ENCODE peak calls at places on chromosomes 3 and 15, in six cellular contexts. One of them, this sample, is unnamed.

GRCh38 chr15:61099030-61099800 is 129.9 kb downstream of the RORA start:
- DNase-seq in endothelial cell of umbilical vein: no peak
- DNase-seq in A549: no peak
- DNase-seq in HepG2: no peak
- DNase-seq in K562: no peak
- DNase-seq in GM12878: no peak
- DNase-seq in this sample: no peak

GRCh38 chr15:80242132-80242769 is 9.8 kb downstream of the CTXND1 start:
- DNase-seq in K562: peak; percentile 64
- DNase-seq in A549: peak; percentile 45
- DNase-seq in GM12878: no peak
- DNase-seq in HepG2: peak; percentile 50
- DNase-seq in endothelial cell of umbilical vein: peak; percentile 11
- DNase-seq in this sample: peak; percentile 65

GRCh38 chr3:8964436-8965370 is 1.4 kb upstream of the RAD18 start:
- DNase-seq in GM12878: no peak
- DNase-seq in K562: no peak
- DNase-seq in HepG2: peak; percentile 83
- DNase-seq in endothelial cell of umbilical vein: peak; percentile 51
- DNase-seq in A549: peak; percentile 47
- DNase-seq in this sample: no peak

GRCh38 chr3:127373701-127374625 is 86.1 kb upstream of the PRR20G start:
- DNase-seq in GM12878: no peak
- DNase-seq in K562: peak; percentile 54
- DNase-seq in endothelial cell of umbilical vein: no peak
- DNase-seq in HepG2: no peak
- DNase-seq in A549: peak; percentile 3
- DNase-seq in this sample: peak; percentile 32

GRCh38 chr15:41827290-41827879 is 507 bp upstream of the JMJD7 start:
- DNase-seq in K562: peak; percentile 35
- DNase-seq in A549: no peak
- DNase-seq in GM12878: no peak
- DNase-seq in endothelial cell of umbilical vein: peak; percentile 9
- DNase-seq in HepG2: no peak
- DNase-seq in this sample: no peak

GRCh38 chr3:107630779-107631178 is 108.0 kb downstream of the BBX start:
- DNase-seq in endothelial cell of umbilical vein: no peak
- DNase-seq in K562: no peak
- DNase-seq in GM12878: no peak
- DNase-seq in A549: no peak
- DNase-seq in HepG2: no peak
- DNase-seq in this sample: peak; percentile 37

GRCh38 chr3:61807865-61808276 is 246.5 kb downstream of the PTPRG start:
- DNase-seq in HepG2: peak; percentile 39
- DNase-seq in endothelial cell of umbilical vein: no peak
- DNase-seq in GM12878: no peak
- DNase-seq in K562: no peak
- DNase-seq in A549: no peak
- DNase-seq in this sample: no peak

GRCh38 chr3:179713643-179714090 is 60.8 kb downstream of the USP13 start:
- DNase-seq in A549: no peak
- DNase-seq in GM12878: no peak
- DNase-seq in HepG2: no peak
- DNase-seq in K562: no peak
- DNase-seq in endothelial cell of umbilical vein: no peak
- DNase-seq in this sample: no peak

GRCh38 chr3:10389341-10389740 is 68.4 kb upstream of the SEC13 start:
- DNase-seq in HepG2: no peak
- DNase-seq in A549: no peak
- DNase-seq in K562: no peak
- DNase-seq in endothelial cell of umbilical vein: no peak
- DNase-seq in GM12878: no peak
- DNase-seq in this sample: peak; percentile 16

GRCh38 chr3:79517766-79518413 is 249.9 kb downstream of the ROBO1 start:
- DNase-seq in HepG2: peak; percentile 24
- DNase-seq in GM12878: no peak
- DNase-seq in K562: no peak
- DNase-seq in A549: no peak
- DNase-seq in endothelial cell of umbilical vein: peak; percentile 57
- DNase-seq in this sample: peak; percentile 22

GRCh38 chr15:90188914-90189748 is 12.0 kb upstream of the SEMA4B start:
- DNase-seq in A549: no peak
- DNase-seq in endothelial cell of umbilical vein: no peak
- DNase-seq in GM12878: no peak
- DNase-seq in HepG2: no peak
- DNase-seq in K562: no peak
- DNase-seq in this sample: peak; percentile 83

GRCh38 chr15:101664303-101664913 is 12.2 kb upstream of the TM2D3 start:
- DNase-seq in A549: peak; percentile 54
- DNase-seq in K562: peak; percentile 28
- DNase-seq in endothelial cell of umbilical vein: no peak
- DNase-seq in GM12878: no peak
- DNase-seq in HepG2: peak; percentile 13
- DNase-seq in this sample: peak; percentile 18

GRCh38 chr3:196518999-196519737 is 4.0 kb upstream of the SMCO1 start:
- DNase-seq in endothelial cell of umbilical vein: peak; percentile 62
- DNase-seq in A549: no peak
- DNase-seq in HepG2: peak; percentile 82
- DNase-seq in K562: peak; percentile 78
- DNase-seq in GM12878: no peak
- DNase-seq in this sample: peak; percentile 76

GRCh38 chr3:64523324-64523723 is 164.5 kb downstream of the ADAMTS9 start:
- DNase-seq in endothelial cell of umbilical vein: no peak
- DNase-seq in HepG2: no peak
- DNase-seq in A549: no peak
- DNase-seq in K562: no peak
- DNase-seq in GM12878: no peak
- DNase-seq in this sample: no peak

GRCh38 chr3:73568371-73568862 is 56.3 kb downstream of the PDZRN3 start:
- DNase-seq in A549: no peak
- DNase-seq in HepG2: no peak
- DNase-seq in endothelial cell of umbilical vein: no peak
- DNase-seq in K562: no peak
- DNase-seq in GM12878: no peak
- DNase-seq in this sample: no peak

GRCh38 chr15:58797505-58797904 is 26.4 kb downstream of the MINDY2 start:
- DNase-seq in A549: no peak
- DNase-seq in HepG2: no peak
- DNase-seq in endothelial cell of umbilical vein: no peak
- DNase-seq in K562: no peak
- DNase-seq in GM12878: no peak
- DNase-seq in this sample: no peak

GRCh38 chr15:82992436-82992835 is 6.4 kb downstream of the RAMAC start:
- DNase-seq in K562: no peak
- DNase-seq in HepG2: no peak
- DNase-seq in A549: no peak
- DNase-seq in GM12878: no peak
- DNase-seq in endothelial cell of umbilical vein: no peak
- DNase-seq in this sample: no peak

GRCh38 chr3:49358217-49358883 is at the start of gene GPX1:
- DNase-seq in A549: peak; percentile 77
- DNase-seq in HepG2: peak; percentile 92
- DNase-seq in K562: no peak
- DNase-seq in endothelial cell of umbilical vein: peak; percentile 94
- DNase-seq in GM12878: peak; percentile 70
- DNase-seq in this sample: peak; percentile 98

GRCh38 chr15:90049030-90049429 is 47.9 kb downstream of the ZNF710 start:
- DNase-seq in A549: no peak
- DNase-seq in HepG2: no peak
- DNase-seq in K562: no peak
- DNase-seq in GM12878: no peak
- DNase-seq in endothelial cell of umbilical vein: no peak
- DNase-seq in this sample: no peak

GRCh38 chr3:196186661-196187573 is 24.3 kb downstream of the ZDHHC19 start:
- DNase-seq in GM12878: peak; percentile 64
- DNase-seq in HepG2: no peak
- DNase-seq in A549: no peak
- DNase-seq in K562: no peak
- DNase-seq in endothelial cell of umbilical vein: no peak
- DNase-seq in this sample: no peak

GRCh38 chr15:78810003-78810376 is 1.3 kb downstream of the ADAMTS7 start:
- DNase-seq in endothelial cell of umbilical vein: no peak
- DNase-seq in GM12878: no peak
- DNase-seq in A549: no peak
- DNase-seq in K562: no peak
- DNase-seq in HepG2: no peak
- DNase-seq in this sample: no peak
- H3K4me3 ChIP-seq in endothelial cell of umbilical vein: peak overlapping the region; percentile 72
- H3K4me3 ChIP-seq in GM12878: no peak overlapping the region
- H3K4me3 ChIP-seq in A549: peak overlapping the region; percentile 74
- H3K4me3 ChIP-seq in K562: no peak overlapping the region
- H3K4me3 ChIP-seq in HepG2: peak overlapping the region; percentile 63
- H3K4me3 ChIP-seq in this sample: no peak overlapping the region

GRCh38 chr15:50968353-50968752 is 59.9 kb downstream of the AP4E1 start:
- DNase-seq in GM12878: no peak
- DNase-seq in endothelial cell of umbilical vein: no peak
- DNase-seq in A549: no peak
- DNase-seq in HepG2: no peak
- DNase-seq in K562: no peak
- DNase-seq in this sample: no peak
- TF ChIP-seq MYC in GM12878: no peak
- TF ChIP-seq MYC in endothelial cell of umbilical vein: no peak
- TF ChIP-seq MYC in A549: no peak
- TF ChIP-seq MYC in HepG2: no peak
- TF ChIP-seq MYC in K562: no peak
- TF ChIP-seq MYC in this sample: no peak

GRCh38 chr3:184336484-184337230 is 743 bp upstream of the FAM131A start:
- DNase-seq in K562: no peak
- DNase-seq in GM12878: no peak
- DNase-seq in A549: no peak
- DNase-seq in endothelial cell of umbilical vein: peak; percentile 66
- DNase-seq in HepG2: peak; percentile 62
- DNase-seq in this sample: no peak
- TF ChIP-seq POLR2A in K562: no peak
- TF ChIP-seq POLR2A in GM12878: no peak
- TF ChIP-seq POLR2A in A549: no peak
- TF ChIP-seq POLR2A in endothelial cell of umbilical vein: peak; percentile 46
- TF ChIP-seq POLR2A in HepG2: no peak
- TF ChIP-seq POLR2A in this sample: no peak

DNA sequence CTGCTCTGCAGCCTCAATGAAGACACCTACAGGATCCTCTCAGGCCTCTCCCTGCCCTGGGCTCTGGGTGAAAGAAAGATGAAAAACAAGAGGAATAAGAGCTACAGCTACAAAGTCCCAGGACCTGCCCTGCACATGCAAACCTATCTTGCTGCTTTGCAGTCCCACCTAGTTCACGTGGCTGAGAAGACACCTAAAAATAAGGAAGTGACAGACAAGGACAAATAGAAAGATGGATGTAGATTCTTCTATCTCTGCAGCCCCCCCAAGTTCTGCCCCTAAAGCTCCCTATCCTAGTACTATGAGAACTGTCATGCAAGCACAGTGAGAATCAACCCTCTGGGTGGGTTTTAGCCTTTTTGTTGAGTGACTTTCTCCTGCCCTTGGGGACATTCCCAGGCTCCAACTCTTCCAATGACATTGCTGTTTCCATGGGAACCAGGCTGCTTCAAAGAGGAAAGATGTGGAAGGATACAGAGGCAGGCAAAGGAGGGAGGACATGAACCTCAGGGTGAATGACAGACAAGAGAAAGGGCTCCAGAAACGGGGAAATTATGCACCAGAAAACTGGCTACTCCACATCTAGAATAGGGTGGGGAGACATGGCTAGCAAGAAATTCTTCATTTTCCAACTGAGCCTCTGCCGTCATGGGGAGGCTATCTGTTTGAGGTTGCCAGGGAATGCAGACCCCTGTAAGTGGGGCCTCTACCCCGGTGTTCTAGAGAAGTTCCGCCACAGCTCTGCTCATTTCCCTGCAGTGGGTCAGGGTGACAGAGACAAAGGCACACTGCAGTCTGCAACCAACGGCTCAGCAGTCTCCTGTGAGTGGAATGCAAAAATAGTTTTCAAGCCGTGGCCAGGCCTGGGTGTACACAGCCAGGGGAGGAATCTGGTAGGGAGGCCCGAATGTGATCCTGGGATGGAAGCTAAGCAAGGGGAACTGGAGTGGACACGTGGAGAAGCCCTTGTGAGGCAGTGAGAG is 5.2 kb downstream of the CSPG5 start:
- DNase-seq in A549: no peak
- DNase-seq in K562: no peak
- DNase-seq in GM12878: no peak
- DNase-seq in endothelial cell of umbilical vein: no peak
- DNase-seq in HepG2: no peak
- DNase-seq in this sample: no peak
- H3K4me3 ChIP-seq in A549: no peak overlapping the region
- H3K4me3 ChIP-seq in K562: no peak overlapping the region
- H3K4me3 ChIP-seq in GM12878: no peak overlapping the region
- H3K4me3 ChIP-seq in endothelial cell of umbilical vein: no peak overlapping the region
- H3K4me3 ChIP-seq in HepG2: no peak overlapping the region
- H3K4me3 ChIP-seq in this sample: no peak overlapping the region

DNA sequence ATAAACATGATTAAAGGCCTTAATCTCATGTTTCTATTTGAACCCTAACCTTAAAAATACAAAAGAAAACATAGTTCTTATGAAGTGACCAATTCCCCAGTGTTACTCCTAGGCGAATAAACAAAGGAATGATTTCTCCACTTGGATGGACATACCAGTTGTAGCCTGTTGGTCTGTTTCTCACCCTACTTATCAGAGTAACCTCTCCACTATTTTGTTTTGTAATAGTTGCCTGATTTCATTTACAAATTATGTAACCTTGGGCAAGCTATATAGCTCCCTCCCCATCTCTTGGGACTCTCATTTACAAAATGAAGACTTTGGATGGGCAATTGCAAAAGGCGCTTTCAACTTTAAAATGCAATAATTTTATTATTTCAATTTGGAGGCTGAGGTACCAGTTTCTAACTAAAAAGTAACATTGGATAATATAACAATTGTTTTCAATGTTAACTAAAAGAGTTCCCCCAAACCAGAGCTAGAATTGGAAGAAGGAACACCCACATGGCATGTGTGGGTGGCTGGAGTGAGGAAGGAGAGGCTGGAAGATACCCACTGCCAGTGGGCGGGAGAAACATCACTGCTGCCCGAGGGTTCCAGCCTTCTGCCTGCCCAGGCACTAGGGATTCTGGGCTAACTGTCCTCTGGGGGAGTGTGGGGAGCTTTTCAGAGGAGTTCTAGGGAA is 74.2 kb downstream of the RFTN1 start:
- DNase-seq in A549: no peak
- DNase-seq in endothelial cell of umbilical vein: no peak
- DNase-seq in HepG2: no peak
- DNase-seq in GM12878: no peak
- DNase-seq in K562: no peak
- DNase-seq in this sample: no peak
- TF ChIP-seq MYC in A549: no peak
- TF ChIP-seq MYC in endothelial cell of umbilical vein: no peak
- TF ChIP-seq MYC in HepG2: no peak
- TF ChIP-seq MYC in GM12878: no peak
- TF ChIP-seq MYC in K562: no peak
- TF ChIP-seq MYC in this sample: no peak